ENCODE peak calls at places on chromosomes 3 and 15, in seven cellular contexts. Q is IMR-90; W is CD8-positive, alpha-beta T cell; X is colonic mucosa; B is uterus; F is left ventricle myocardium inferior; U is Panc1. C is an unnamed sample. For H3K4me1, the result is how much of the 10 kb centered on the place peaks cover.

GRCh38 chr3:48685293-48685602 is 467 bp downstream of the NCKIPSD start:
- DNase-seq in W (no peak), B (no peak), U (no peak), F (no peak), X (no peak), Q (no peak), C (no peak)

GRCh38 chr3:102177075-102177755 is 257.6 kb upstream of the ZPLD1 start:
- DNase-seq in Q (no peak), U (no peak), X (peak), F (no peak), B (no peak), W (no peak), C (no peak)

GRCh38 chr3:89107461-89108035 is at the start of gene EPHA3:
- DNase-seq in B (peak), F (peak), W (no peak), Q (peak), U (no peak), X (peak), C (no peak)

GRCh38 chr3:197124713-197125112 is 95.1 kb upstream of the MELTF start:
- DNase-seq in W (no peak), Q (peak), B (no peak), F (no peak), U (no peak), X (no peak), C (no peak)

GRCh38 chr3:53941174-53941573 is 49.5 kb upstream of the SELENOK start:
- DNase-seq in X (no peak), Q (peak), W (no peak), F (no peak), B (no peak), U (no peak), C (peak)

GRCh38 chr3:99909714-99910508 is 92.2 kb downstream of the CMSS1 start:
- DNase-seq in B (no peak), U (no peak), X (no peak), Q (peak), F (no peak), W (no peak), C (peak)

GRCh38 chr15:53445531-53445930 is 313.9 kb downstream of the WDR72 start:
- DNase-seq in Q (no peak), B (no peak), U (no peak), X (no peak), W (no peak), F (no peak), C (no peak)

GRCh38 chr3:142930510-142930909 is 33.0 kb downstream of the PAQR9 start:
- DNase-seq in Q (no peak), W (no peak), U (no peak), B (no peak), X (no peak), F (no peak), C (no peak)

GRCh38 chr15:81054236-81054635 is 53.5 kb downstream of the TLNRD1 start:
- DNase-seq in W (no peak), U (no peak), X (no peak), B (no peak), F (no peak), Q (no peak), C (no peak)

GRCh38 chr3:157301027-157301663 is 135.5 kb upstream of the PTX3 start:
- DNase-seq in F (no peak), U (no peak), Q (no peak), B (no peak), W (no peak), X (no peak), C (no peak)

GRCh38 chr15:85010114-85010471 is 28.4 kb downstream of the PDE8A start:
- DNase-seq in X (no peak), Q (no peak), W (no peak), F (no peak), B (no peak), U (no peak), C (no peak)

GRCh38 chr3:77967621-77968020 is 927.7 kb downstream of the ROBO2 start:
- DNase-seq in B (no peak), W (no peak), F (no peak), X (no peak), Q (no peak), U (no peak), C (no peak)

GRCh38 chr3:170321326-170322034 is 36.0 kb upstream of the SKIL start:
- DNase-seq in F (no peak), U (no peak), W (no peak), Q (no peak), B (no peak), X (no peak), C (no peak)

GRCh38 chr3:115330406-115330805 is 183.3 kb upstream of the ZBTB20 start:
- DNase-seq in W (no peak), U (no peak), F (no peak), Q (peak), X (no peak), B (no peak), C (peak)

GRCh38 chr3:128498127-128498626 is 5.2 kb upstream of the GATA2 start:
- DNase-seq in F (no peak), W (no peak), B (no peak), U (no peak), X (no peak), Q (no peak), C (no peak)

GRCh38 chr3:115245437-115245836 is 98.3 kb upstream of the ZBTB20 start:
- DNase-seq in W (no peak), U (no peak), B (no peak), F (no peak), Q (peak), X (no peak), C (peak)

GRCh38 chr3:114756506-114757279 is 390.4 kb downstream of the ZBTB20 start:
- DNase-seq in U (no peak), X (no peak), Q (peak), F (no peak), B (no peak), W (no peak), C (no peak)

GRCh38 chr3:141388823-141389617 is 20.7 kb downstream of the ZBTB38 start:
- DNase-seq in F (no peak), X (no peak), B (no peak), W (no peak), Q (no peak), U (no peak), C (no peak)

GRCh38 chr3:113070226-113071220 is 79.7 kb downstream of the GTPBP8 start:
- DNase-seq in Q (peak), B (no peak), U (no peak), W (no peak), X (no peak), F (no peak), C (no peak)

GRCh38 chr3:94716326-94717018 is 653.6 kb downstream of the NSUN3 start:
- DNase-seq in W (no peak), B (no peak), F (no peak), X (peak), U (no peak), Q (no peak), C (peak)

GRCh38 chr3:152320201-152320617 is 51.5 kb downstream of the MBNL1 start:
- DNase-seq in W (no peak), X (no peak), Q (peak), F (no peak), B (no peak), U (no peak), C (peak)
- H3K27ac ChIP-seq in W (no peak), X (no peak), Q (no peak), F (peak), B (peak), U (no peak), C (peak)

GRCh38 chr3:12477256-12477655 is 7.0 kb upstream of the TSEN2 start:
- DNase-seq in F (no peak), Q (no peak), B (no peak), U (no peak), W (no peak), X (peak), C (no peak)
- H3K4me1 ChIP-seq in F (under half), Q (under half), B (under half), U (under half), W (under half), X (under half), C (under half)

GRCh38 chr3:61577760-61578159 is 16.4 kb downstream of the PTPRG start:
- DNase-seq in Q (no peak), X (no peak), U (no peak), W (no peak), B (no peak), F (no peak), C (no peak)
- H3K27ac ChIP-seq in Q (no peak), X (no peak), U (no peak), W (no peak), B (no peak), F (no peak), C (no peak)

DNA sequence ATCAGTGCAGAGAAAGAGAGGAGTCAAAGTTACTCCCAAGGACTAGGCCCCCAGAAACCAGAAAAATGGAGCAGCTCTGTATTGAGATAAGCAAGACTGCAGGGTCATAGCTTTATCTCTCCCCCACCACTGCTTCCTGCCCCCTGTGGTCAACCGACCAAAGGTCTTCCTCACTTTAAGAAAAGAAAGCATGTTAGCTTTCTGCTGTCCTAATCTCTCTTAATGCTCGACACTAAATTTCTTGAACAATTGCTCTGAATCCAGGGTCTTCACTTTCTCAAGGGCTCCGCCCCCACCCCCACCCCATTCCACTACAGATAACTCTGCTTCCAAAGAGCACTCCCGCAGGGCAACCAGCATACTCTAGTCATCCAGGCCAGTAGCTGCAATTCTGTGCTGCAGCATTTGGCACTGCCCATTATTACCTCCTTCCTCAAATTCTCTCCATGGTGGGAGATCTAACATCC is 31.9 kb downstream of the TNIK start:
- DNase-seq in Q (no peak), U (no peak), X (no peak), W (no peak), F (no peak), B (no peak), C (no peak)
- H3K4me1 ChIP-seq in Q (under half), U (under half), X (under half), W (under half), F (under half), B (under half), C (under half)